ENCODE peak calls at places on chromosomes 5 and 9, in five cellular contexts. W, O, B, Z and A are unnamed samples.

GRCh38 chr9:120932086-120932818 is 5.7 kb upstream of the TRAF1 start:
- DNase-seq in W (no peak), O (no peak), B (no peak), Z (no peak), A (no peak)

GRCh38 chr5:34538026-34538672 is 118.0 kb upstream of the RAI14 start:
- DNase-seq in W (no peak), O (no peak), B (no peak), Z (no peak), A (no peak)

GRCh38 chr5:135356522-135357318 is 42.3 kb downstream of the MACROH2A1 start:
- DNase-seq in W (peak; percentile 61), O (no peak), B (peak; percentile 85), Z (peak; percentile 68), A (no peak)

GRCh38 chr5:1636981-1637638 is 113.3 kb upstream of the LPCAT1 start:
- DNase-seq in W (no peak), O (no peak), B (no peak), Z (no peak), A (no peak)

GRCh38 chr9:137423810-137424291 is 658 bp downstream of the NOXA1 start:
- DNase-seq in W (no peak), O (no peak), B (no peak), Z (no peak), A (no peak)

GRCh38 chr9:14389622-14390021 is 75.7 kb upstream of the NFIB start:
- DNase-seq in W (no peak), O (no peak), B (no peak), Z (no peak), A (no peak)

GRCh38 chr9:103755986-103756385 is 338.1 kb upstream of the SMC2 start:
- DNase-seq in W (no peak), O (no peak), B (no peak), Z (no peak), A (no peak)

GRCh38 chr9:111065414-111065813 is 27.1 kb upstream of the LPAR1 start:
- DNase-seq in W (no peak), O (no peak), B (no peak), Z (no peak), A (no peak)

GRCh38 chr9:78821126-78821822 is 524.3 kb downstream of the PSAT1 start:
- DNase-seq in W (peak; percentile 43), O (peak; percentile 30), B (no peak), Z (peak; percentile 19), A (no peak)

GRCh38 chr9:78011037-78011436 is 20.6 kb downstream of the GNAQ start:
- DNase-seq in W (no peak), O (no peak), B (no peak), Z (peak; percentile 34), A (no peak)

GRCh38 chr5:113225259-113225658 is 209.5 kb downstream of the TSSK1B start:
- DNase-seq in W (no peak), O (no peak), B (no peak), Z (no peak), A (no peak)

GRCh38 chr5:102654559-102655354 is 100.3 kb upstream of the PAM start:
- DNase-seq in W (no peak), O (no peak), B (no peak), Z (no peak), A (no peak)

GRCh38 chr9:15144567-15145174 is 162.3 kb downstream of the TTC39B start:
- DNase-seq in W (no peak), O (no peak), B (no peak), Z (no peak), A (no peak)

GRCh38 chr9:5900622-5901021 is 9.9 kb downstream of the MLANA start:
- DNase-seq in W (no peak), O (no peak), B (no peak), Z (no peak), A (no peak)

GRCh38 chr9:29691758-29692407 is 2118.6 kb upstream of the C9orf72 start:
- DNase-seq in W (peak; percentile 35), O (no peak), B (no peak), Z (peak; percentile 2), A (no peak)

GRCh38 chr5:10501554-10502075 is 59.9 kb downstream of the ROPN1L start:
- DNase-seq in W (peak; percentile 47), O (no peak), B (no peak), Z (no peak), A (no peak)

GRCh38 chr9:104091028-104091590 is 3.0 kb upstream of the SMC2 start:
- DNase-seq in W (peak; percentile 25), O (no peak), B (no peak), Z (no peak), A (no peak)

GRCh38 chr9:114908796-114909448 is 21.5 kb downstream of the TNFSF8 start:
- DNase-seq in W (no peak), O (no peak), B (no peak), Z (peak; percentile 67), A (no peak)

GRCh38 chr9:16704489-16705111 is 165.9 kb downstream of the BNC2 start:
- DNase-seq in W (no peak), O (no peak), B (peak; percentile 70), Z (no peak), A (peak; percentile 71)

GRCh38 chr5:176180781-176181180 is 57.4 kb upstream of the SIMC1 start:
- DNase-seq in W (no peak), O (no peak), B (no peak), Z (no peak), A (no peak)

GRCh38 chr5:72659726-72660125 is 152.5 kb upstream of the ZNF366 start:
- DNase-seq in W (no peak), O (no peak), B (no peak), Z (no peak), A (no peak)

GRCh38 chr9:33403941-33404781 is 1.8 kb upstream of the AQP7 start:
- DNase-seq in W (no peak), O (no peak), B (no peak), Z (no peak), A (no peak)

GRCh38 chr5:149733129-149733900 is 3.2 kb downstream of the PPARGC1B start:
- DNase-seq in W (no peak), O (no peak), B (no peak), Z (no peak), A (no peak)